ENCODE peak calls at places on chromosomes 6 and 20, in five cellular contexts. S is tibial nerve, E is heart right ventricle, G is right cardiac atrium, W is HepG2. B is an unnamed sample. For H3K4me1, the result is how much of the 10 kb centered on the place peaks cover.

GRCh38 chr6:151661928-151662327 is 145.6 kb upstream of the ESR1 start:
- DNase-seq in S (no peak), E (no peak), G (no peak), W (no peak), B (no peak)

GRCh38 chr6:36196049-36196879 is at the start of gene BRPF3:
- DNase-seq in S (peak), E (peak), G (peak), W (peak), B (peak)

GRCh38 chr6:43729537-43729936 is 40.5 kb upstream of the VEGFA start:
- DNase-seq in S (no peak), E (peak), G (no peak), W (no peak), B (peak)

GRCh38 chr6:166813461-166813860 is 142.9 kb downstream of the RNASET2 start:
- DNase-seq in S (no peak), E (no peak), G (no peak), W (no peak), B (no peak)

GRCh38 chr20:51331466-51331865 is 211.1 kb downstream of the NFATC2 start:
- DNase-seq in S (no peak), E (no peak), G (no peak), W (no peak), B (no peak)

GRCh38 chr6:99092009-99092408 is 144.3 kb upstream of the FBXL4 start:
- DNase-seq in S (no peak), E (no peak), G (no peak), W (no peak), B (no peak)

GRCh38 chr20:37565134-37565811 is 37.6 kb upstream of the BLCAP start:
- DNase-seq in S (no peak), E (no peak), G (no peak), W (no peak), B (no peak)

GRCh38 chr20:47427067-47427466 is 70.6 kb upstream of the ZMYND8 start:
- DNase-seq in S (no peak), E (no peak), G (no peak), W (no peak), B (no peak)

GRCh38 chr6:72084992-72085569 is 198.7 kb downstream of the RIMS1 start:
- DNase-seq in S (no peak), E (no peak), G (no peak), W (no peak), B (peak)

GRCh38 chr20:64049060-64049886 is at the start of gene SOX18:
- DNase-seq in S (no peak), E (peak), G (peak), W (no peak), B (no peak)

GRCh38 chr6:79672631-79673065 is 41.5 kb downstream of the SH3BGRL2 start:
- DNase-seq in S (no peak), E (no peak), G (no peak), W (peak), B (peak)

GRCh38 chr6:167394330-167394729 is 69.4 kb downstream of the TTLL2 start:
- DNase-seq in S (no peak), E (no peak), G (no peak), W (no peak), B (no peak)

GRCh38 chr20:6104493-6105188 is 18.2 kb downstream of the FERMT1 start:
- DNase-seq in S (no peak), E (no peak), G (no peak), W (no peak), B (no peak)

GRCh38 chr6:92504509-92504908 is 914.9 kb downstream of the EPHA7 start:
- DNase-seq in S (no peak), E (no peak), G (no peak), W (no peak), B (no peak)

GRCh38 chr6:161091972-161092701 is 100.6 kb downstream of the MAP3K4 start:
- DNase-seq in S (no peak), E (no peak), G (no peak), W (no peak), B (no peak)

GRCh38 chr6:4608361-4609115 is 167.7 kb upstream of the CDYL start:
- DNase-seq in S (no peak), E (no peak), G (no peak), W (no peak), B (no peak)

GRCh38 chr6:41744236-41744787 is 2.9 kb downstream of the PGC start:
- DNase-seq in S (no peak), E (no peak), G (no peak), W (no peak), B (no peak)

GRCh38 chr20:40467703-40468411 is 221.2 kb downstream of the MAFB start:
- DNase-seq in S (no peak), E (no peak), G (no peak), W (no peak), B (no peak)
- H3K4me1 ChIP-seq in S (under half), E (under half), G (under half), W (under half), B (under half)

DNA sequence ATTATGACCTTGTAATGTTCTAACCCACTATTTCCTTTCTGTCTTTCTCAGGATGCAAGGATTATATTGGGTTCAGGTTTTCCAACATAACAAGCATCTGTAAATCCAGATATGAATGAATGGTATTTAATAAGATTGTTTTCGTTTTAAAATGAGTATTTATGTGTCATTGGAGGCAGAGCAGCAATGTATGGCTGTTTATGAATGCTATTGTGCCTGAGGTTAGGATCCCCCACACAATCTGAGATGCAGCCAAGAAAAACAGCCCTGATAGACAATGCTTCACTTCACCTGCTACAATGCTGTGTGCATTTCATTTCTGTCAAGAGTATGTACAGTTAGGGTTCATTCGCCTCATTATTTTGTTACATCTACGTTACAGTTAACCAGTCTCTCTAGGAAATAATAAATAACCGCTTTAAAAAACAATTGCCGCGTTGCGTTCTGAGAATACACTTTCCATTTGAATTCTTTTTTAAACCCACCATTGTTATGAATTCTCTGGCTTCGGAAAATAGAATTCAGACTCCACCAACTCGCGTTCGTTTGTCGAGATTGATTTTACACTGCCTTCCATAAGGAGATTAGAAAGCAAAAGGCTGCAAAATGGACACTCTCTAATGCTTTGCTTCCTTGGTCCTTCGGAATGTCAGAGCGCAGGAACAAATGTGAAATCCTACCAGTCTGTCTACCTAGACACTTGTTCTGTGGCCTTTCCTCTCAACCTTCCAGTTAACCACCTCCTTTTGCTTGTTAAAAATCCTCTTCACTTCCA is 19.5 kb downstream of the TFAP2A start:
- DNase-seq in S (no peak), E (no peak), G (no peak), W (no peak), B (no peak)
- H3K4me3 ChIP-seq in S (no peak), E (no peak), G (no peak), W (no peak), B (no peak)

DNA sequence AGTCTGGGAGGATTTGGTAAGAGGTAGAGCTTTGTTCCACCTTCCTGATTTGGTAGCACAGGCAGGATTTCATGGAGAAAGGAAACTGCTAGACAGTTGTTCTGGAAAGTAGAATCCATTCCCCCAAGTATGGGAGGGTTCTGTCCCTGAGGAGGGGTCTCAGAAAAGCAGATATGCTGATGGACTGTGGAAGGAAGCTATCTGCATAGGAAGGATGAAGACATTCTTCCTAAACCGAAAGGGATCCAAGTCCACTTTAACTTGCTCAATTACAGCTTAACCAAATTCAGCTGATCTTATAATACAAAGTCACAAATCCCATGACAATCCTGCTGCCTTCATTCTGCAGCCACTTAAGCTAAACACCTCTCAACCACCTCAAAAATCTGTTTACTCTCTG is 2.6 kb downstream of the MAN1A1 start:
- DNase-seq in S (no peak), E (no peak), G (no peak), W (no peak), B (peak)
- H3K27ac ChIP-seq in S (peak), E (peak), G (peak), W (peak), B (no peak)

GRCh38 chr6:13451181-13451700 is 36.2 kb downstream of the GFOD1 start:
- DNase-seq in S (no peak), E (no peak), G (no peak), W (no peak), B (no peak)
- H3K4me1 ChIP-seq in S (half or more), E (half or more), G (half or more), W (under half), B (under half)

GRCh38 chr6:122352958-122353357 is 46.5 kb upstream of the HSF2 start:
- DNase-seq in S (no peak), E (no peak), G (no peak), W (no peak), B (no peak)
- H3K4me3 ChIP-seq in S (no peak), E (no peak), G (no peak), W (no peak), B (no peak)

B was measured in small intestine.